ENCODE peak calls at places on chromosomes 1 and 21, in five cellular contexts. One of them, this sample, is unnamed.

GRCh38 chr1:173868266-173869107 is at the start of gene ZBTB37:
- DNase-seq in fibroblast of the aortic adventitia: no peak
- DNase-seq in heart left ventricle: peak
- DNase-seq in kidney epithelial cell: peak
- DNase-seq in GM13977: peak
- DNase-seq in this sample: peak

GRCh38 chr1:66981679-66982078 is 56.9 kb downstream of the MIER1 start:
- DNase-seq in heart left ventricle: peak
- DNase-seq in fibroblast of the aortic adventitia: peak
- DNase-seq in GM13977: no peak
- DNase-seq in kidney epithelial cell: no peak
- DNase-seq in this sample: no peak

GRCh38 chr1:116405241-116406135 is 32.4 kb downstream of the ATP1A1 start:
- DNase-seq in fibroblast of the aortic adventitia: no peak
- DNase-seq in kidney epithelial cell: no peak
- DNase-seq in heart left ventricle: no peak
- DNase-seq in GM13977: no peak
- DNase-seq in this sample: no peak

GRCh38 chr1:113508364-113509164 is 118.2 kb downstream of the MAGI3 start:
- DNase-seq in GM13977: no peak
- DNase-seq in fibroblast of the aortic adventitia: no peak
- DNase-seq in kidney epithelial cell: no peak
- DNase-seq in heart left ventricle: no peak
- DNase-seq in this sample: no peak

GRCh38 chr1:173856903-173857302 is 10.9 kb downstream of the GAS5 start:
- DNase-seq in fibroblast of the aortic adventitia: no peak
- DNase-seq in heart left ventricle: no peak
- DNase-seq in GM13977: no peak
- DNase-seq in kidney epithelial cell: no peak
- DNase-seq in this sample: no peak

GRCh38 chr1:240351690-240352089 is 260.0 kb downstream of the FMN2 start:
- DNase-seq in GM13977: no peak
- DNase-seq in kidney epithelial cell: no peak
- DNase-seq in fibroblast of the aortic adventitia: no peak
- DNase-seq in heart left ventricle: no peak
- DNase-seq in this sample: no peak

GRCh38 chr1:31943546-31944184 is 5.5 kb upstream of the PTP4A2 start:
- DNase-seq in fibroblast of the aortic adventitia: no peak
- DNase-seq in GM13977: no peak
- DNase-seq in heart left ventricle: no peak
- DNase-seq in kidney epithelial cell: no peak
- DNase-seq in this sample: no peak

GRCh38 chr1:231748744-231749143 is 122.2 kb downstream of the DISC1 start:
- DNase-seq in heart left ventricle: no peak
- DNase-seq in GM13977: no peak
- DNase-seq in kidney epithelial cell: no peak
- DNase-seq in fibroblast of the aortic adventitia: peak
- DNase-seq in this sample: no peak

GRCh38 chr1:72636636-72637035 is 354.3 kb upstream of the NEGR1 start:
- DNase-seq in fibroblast of the aortic adventitia: peak
- DNase-seq in heart left ventricle: no peak
- DNase-seq in kidney epithelial cell: no peak
- DNase-seq in GM13977: no peak
- DNase-seq in this sample: no peak

GRCh38 chr1:172143384-172144025 is 277.0 kb upstream of the C1orf105 start:
- DNase-seq in GM13977: no peak
- DNase-seq in kidney epithelial cell: no peak
- DNase-seq in fibroblast of the aortic adventitia: peak
- DNase-seq in heart left ventricle: no peak
- DNase-seq in this sample: no peak

GRCh38 chr1:41356752-41357151 is 4.5 kb upstream of the FOXO6 start:
- DNase-seq in heart left ventricle: no peak
- DNase-seq in kidney epithelial cell: no peak
- DNase-seq in GM13977: no peak
- DNase-seq in fibroblast of the aortic adventitia: no peak
- DNase-seq in this sample: no peak

GRCh38 chr21:44444286-44444931 is 10.9 kb upstream of the LRRC3 start:
- DNase-seq in kidney epithelial cell: no peak
- DNase-seq in heart left ventricle: no peak
- DNase-seq in GM13977: no peak
- DNase-seq in fibroblast of the aortic adventitia: no peak
- DNase-seq in this sample: peak
- TF ChIP-seq CTCF in kidney epithelial cell: no peak
- TF ChIP-seq CTCF in heart left ventricle: no peak
- TF ChIP-seq CTCF in GM13977: no peak
- TF ChIP-seq CTCF in fibroblast of the aortic adventitia: no peak
- TF ChIP-seq CTCF in this sample: no peak

DNA sequence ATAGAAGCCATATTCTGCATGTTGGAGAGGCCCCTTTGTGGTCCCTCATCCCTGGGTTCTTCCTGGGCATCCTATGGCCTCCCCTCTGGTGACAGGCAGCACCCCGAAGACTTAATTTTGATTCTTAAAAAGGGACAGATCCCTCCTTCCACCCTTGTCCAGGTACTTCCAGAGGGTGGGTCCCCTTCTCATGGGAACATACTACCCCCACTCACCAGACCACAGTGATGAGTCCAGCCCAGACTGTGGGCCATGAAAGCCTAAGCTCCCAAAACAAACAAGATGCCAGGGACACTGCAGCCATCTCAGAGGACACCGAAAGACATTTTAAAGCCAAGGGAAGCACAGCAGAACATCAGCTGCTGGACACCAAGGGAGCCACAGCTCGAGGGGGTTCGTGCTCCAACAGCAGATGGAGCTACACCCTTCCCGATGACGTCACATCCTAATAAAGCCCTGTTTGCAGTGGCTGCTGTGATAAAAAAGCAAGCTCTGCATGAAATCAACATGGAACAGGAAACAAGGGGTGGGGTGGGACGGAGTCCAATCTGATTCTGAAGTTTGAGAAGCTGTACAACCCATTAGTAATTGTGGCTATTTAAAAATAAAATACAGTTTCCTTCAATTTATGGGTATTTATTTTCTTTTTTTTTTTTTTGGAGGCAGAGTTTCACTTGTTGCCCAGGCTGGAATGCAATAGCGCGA is 32.4 kb downstream of the GNB1 start:
- DNase-seq in GM13977: no peak
- DNase-seq in fibroblast of the aortic adventitia: peak
- DNase-seq in kidney epithelial cell: no peak
- DNase-seq in heart left ventricle: peak
- DNase-seq in this sample: no peak
- TF ChIP-seq CTCF in GM13977: no peak
- TF ChIP-seq CTCF in fibroblast of the aortic adventitia: peak
- TF ChIP-seq CTCF in kidney epithelial cell: peak
- TF ChIP-seq CTCF in heart left ventricle: peak
- TF ChIP-seq CTCF in this sample: no peak

GRCh38 chr1:197995408-197996258 is 78.5 kb downstream of the LHX9 start:
- DNase-seq in kidney epithelial cell: no peak
- DNase-seq in heart left ventricle: no peak
- DNase-seq in fibroblast of the aortic adventitia: no peak
- DNase-seq in GM13977: no peak
- DNase-seq in this sample: no peak
- TF ChIP-seq CTCF in kidney epithelial cell: no peak
- TF ChIP-seq CTCF in heart left ventricle: no peak
- TF ChIP-seq CTCF in fibroblast of the aortic adventitia: no peak
- TF ChIP-seq CTCF in GM13977: no peak
- TF ChIP-seq CTCF in this sample: no peak

DNA sequence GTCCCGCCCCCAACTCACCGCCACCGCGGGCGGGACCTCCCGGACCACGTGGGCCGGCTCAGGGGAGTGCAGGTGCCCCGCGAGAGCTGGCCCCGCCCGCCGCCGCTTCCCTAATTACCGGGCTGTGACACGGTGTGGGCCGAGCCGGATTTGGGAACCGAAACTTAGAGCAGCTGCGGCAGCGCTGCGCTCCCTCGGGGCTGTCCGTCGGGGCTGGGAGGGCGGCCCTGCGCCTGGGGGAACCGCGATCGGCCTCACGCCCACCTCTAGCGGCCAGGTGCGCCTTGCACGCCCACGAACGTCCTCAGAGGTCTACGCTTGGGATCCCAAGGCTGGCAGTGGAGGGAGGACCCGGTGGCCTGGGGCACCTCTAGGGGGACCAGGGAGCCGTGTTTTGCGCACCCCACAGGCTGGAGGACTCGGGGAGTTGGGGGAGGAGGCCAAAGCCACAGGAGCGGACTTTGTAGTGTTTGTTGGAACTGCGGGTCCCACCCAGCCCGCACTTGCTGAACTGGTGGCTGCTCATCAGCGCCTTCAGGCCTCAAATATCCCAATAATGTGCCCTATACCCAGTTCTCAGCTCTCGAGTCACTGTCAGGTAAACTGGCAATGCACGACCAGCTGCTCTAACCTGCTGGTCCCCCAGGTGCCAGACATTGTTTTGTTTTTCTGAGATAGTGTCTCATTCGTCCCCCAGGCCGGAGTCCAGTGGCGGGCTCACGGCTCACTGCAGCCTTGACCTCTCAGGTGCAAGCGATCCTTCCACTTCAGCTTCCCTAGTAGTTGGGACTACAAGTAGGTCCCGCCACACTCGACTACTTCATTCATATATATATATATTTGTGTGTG is 781 bp upstream of the NADK start:
- DNase-seq in kidney epithelial cell: no peak
- DNase-seq in GM13977: peak
- DNase-seq in heart left ventricle: peak
- DNase-seq in fibroblast of the aortic adventitia: no peak
- DNase-seq in this sample: no peak
- TF ChIP-seq CTCF in kidney epithelial cell: peak
- TF ChIP-seq CTCF in GM13977: peak
- TF ChIP-seq CTCF in heart left ventricle: no peak
- TF ChIP-seq CTCF in fibroblast of the aortic adventitia: no peak
- TF ChIP-seq CTCF in this sample: peak

DNA sequence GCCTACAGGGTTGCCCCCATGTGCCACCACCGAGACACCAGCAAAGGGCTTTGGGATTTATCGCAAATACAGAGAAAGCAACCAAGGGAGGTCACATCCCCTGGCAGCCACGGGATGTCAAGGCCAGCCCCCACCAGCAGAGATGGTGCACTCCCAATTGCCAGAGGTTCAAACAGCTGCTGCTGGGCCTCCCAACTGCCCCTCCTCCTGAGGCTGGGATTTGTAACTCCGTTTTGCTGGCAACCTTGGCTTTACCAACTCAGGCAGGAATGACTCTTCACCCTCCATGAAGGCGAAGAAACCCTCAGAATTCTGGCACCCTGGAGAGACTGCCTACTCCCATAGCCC is 11.6 kb downstream of the TMEM53 start:
- DNase-seq in fibroblast of the aortic adventitia: no peak
- DNase-seq in heart left ventricle: no peak
- DNase-seq in kidney epithelial cell: no peak
- DNase-seq in GM13977: no peak
- DNase-seq in this sample: no peak
- TF ChIP-seq CTCF in fibroblast of the aortic adventitia: no peak
- TF ChIP-seq CTCF in heart left ventricle: no peak
- TF ChIP-seq CTCF in kidney epithelial cell: no peak
- TF ChIP-seq CTCF in GM13977: no peak
- TF ChIP-seq CTCF in this sample: no peak

GRCh38 chr1:1597275-1597930 is 2.5 kb downstream of the FNDC10 start:
- DNase-seq in fibroblast of the aortic adventitia: no peak
- DNase-seq in kidney epithelial cell: no peak
- DNase-seq in heart left ventricle: no peak
- DNase-seq in GM13977: peak
- DNase-seq in this sample: no peak
- TF ChIP-seq CTCF in fibroblast of the aortic adventitia: peak
- TF ChIP-seq CTCF in kidney epithelial cell: peak
- TF ChIP-seq CTCF in heart left ventricle: no peak
- TF ChIP-seq CTCF in GM13977: peak
- TF ChIP-seq CTCF in this sample: no peak

GRCh38 chr1:155983191-155984023 is 5.1 kb upstream of the ARHGEF2 start:
- DNase-seq in heart left ventricle: peak
- DNase-seq in fibroblast of the aortic adventitia: peak
- DNase-seq in GM13977: no peak
- DNase-seq in kidney epithelial cell: no peak
- DNase-seq in this sample: no peak
- TF ChIP-seq CTCF in heart left ventricle: no peak
- TF ChIP-seq CTCF in fibroblast of the aortic adventitia: peak
- TF ChIP-seq CTCF in GM13977: peak
- TF ChIP-seq CTCF in kidney epithelial cell: no peak
- TF ChIP-seq CTCF in this sample: no peak

This sample was measured in mesothelial cell of epicardium.